ENCODE peak calls at places on chromosomes 3 and 15, in five cellular contexts. T is DMS53, M is NCI-H510A, X is glomerular endothelial cell, S is renal cortical epithelial cell. L is an unnamed sample.

GRCh38 chr15:86906406-86906805 is 826.7 kb downstream of the AGBL1 start:
- DNase-seq in M (no peak), T (no peak), S (peak), X (no peak), L (peak)

GRCh38 chr3:35638640-35639250 is 580 bp upstream of the ARPP21 start:
- DNase-seq in M (no peak), S (no peak), T (no peak), X (no peak), L (no peak)

GRCh38 chr15:27272446-27272845 is 301.5 kb downstream of the GABRG3 start:
- DNase-seq in S (peak), M (no peak), X (no peak), T (peak), L (no peak)

GRCh38 chr3:126061301-126062032 is 22.5 kb downstream of the SLC41A3 start:
- DNase-seq in M (no peak), S (no peak), T (no peak), X (no peak), L (no peak)

GRCh38 chr15:51672100-51672731 is 9.1 kb upstream of the SCG3 start:
- DNase-seq in X (no peak), T (no peak), S (no peak), M (peak), L (no peak)

GRCh38 chr15:75731248-75732100 is 18.8 kb upstream of the CSPG4 start:
- DNase-seq in T (peak), X (no peak), M (no peak), S (peak), L (no peak)

GRCh38 chr3:29763115-29763514 is 482.2 kb downstream of the RBMS3 start:
- DNase-seq in T (no peak), S (no peak), X (no peak), M (no peak), L (no peak)

GRCh38 chr15:56523521-56523920 is 58.6 kb upstream of the MNS1 start:
- DNase-seq in M (no peak), S (no peak), X (no peak), T (no peak), L (no peak)

GRCh38 chr3:124117486-124117885 is 125.6 kb upstream of the ROPN1 start:
- DNase-seq in T (no peak), S (peak), M (no peak), X (no peak), L (peak)